ENCODE peak calls at places on chromosomes 3 and 15, in four cellular contexts. E, P, I and J are unnamed samples.

GRCh38 chr3:47991341-47991740 is 24.9 kb downstream of the MAP4 start:
- DNase-seq in P (no peak), I (no peak), E (no peak), J (no peak)

GRCh38 chr3:153350420-153350819 is 188.4 kb downstream of the RAP2B start:
- DNase-seq in E (no peak), P (no peak), I (no peak), J (no peak)

GRCh38 chr15:82709081-82709420 is 624 bp downstream of the AP3B2 start:
- DNase-seq in P (peak), I (no peak), E (peak), J (no peak)

GRCh38 chr3:4718179-4718736 is 225.1 kb downstream of the ITPR1 start:
- DNase-seq in I (no peak), P (no peak), E (no peak), J (no peak)

GRCh38 chr3:47455806-47456452 is 19.8 kb downstream of the SCAP start:
- DNase-seq in E (no peak), P (no peak), I (no peak), J (no peak)

GRCh38 chr3:104939196-104939595 is 427.5 kb upstream of the ALCAM start:
- DNase-seq in P (no peak), I (no peak), E (no peak), J (no peak)

GRCh38 chr3:43249405-43249804 is 36.9 kb upstream of the SNRK start:
- DNase-seq in E (no peak), I (no peak), P (no peak), J (no peak)

GRCh38 chr3:4731543-4732111 is 238.5 kb downstream of the ITPR1 start:
- DNase-seq in P (no peak), E (no peak), I (no peak), J (no peak)

GRCh38 chr3:49967307-49967706 is 27.4 kb downstream of the RBM6 start:
- DNase-seq in P (no peak), E (no peak), I (no peak), J (no peak)

GRCh38 chr15:59587085-59587826 is 24.3 kb upstream of the GCNT3 start:
- DNase-seq in I (no peak), P (no peak), E (no peak), J (no peak)

GRCh38 chr15:74725845-74726773 is 781 bp upstream of the CYP1A1 start:
- DNase-seq in P (peak), I (peak), E (peak), J (no peak)

GRCh38 chr3:162569314-162569713 is 1072.7 kb downstream of the OTOL1 start:
- DNase-seq in E (no peak), P (no peak), I (no peak), J (no peak)

GRCh38 chr3:124439586-124439985 is 290.7 kb upstream of the UMPS start:
- DNase-seq in E (no peak), I (no peak), P (no peak), J (no peak)

GRCh38 chr15:96322401-96323249 is 7.9 kb upstream of the NR2F2 start:
- DNase-seq in E (no peak), I (no peak), P (no peak), J (no peak)

GRCh38 chr15:62618432-62618831 is 424.1 kb upstream of the TPM1 start:
- DNase-seq in E (no peak), P (no peak), I (no peak), J (no peak)

GRCh38 chr15:95068847-95069518 is 837.6 kb downstream of the MCTP2 start:
- DNase-seq in E (no peak), P (no peak), I (no peak), J (no peak)